ENCODE peak calls at places on chromosomes 1 and 21, in four cellular contexts. A, U, T and K are unnamed samples.

GRCh38 chr21:26127918-26128317 is 42.7 kb downstream of the APP start:
- DNase-seq in A (peak), U (peak), T (no peak), K (peak)

GRCh38 chr1:2961081-2961480 is 60.2 kb upstream of the ACTRT2 start:
- DNase-seq in A (no peak), U (no peak), T (no peak), K (no peak)

GRCh38 chr1:24481098-24481497 is 21.5 kb upstream of the RCAN3 start:
- DNase-seq in A (no peak), U (no peak), T (no peak), K (no peak)

GRCh38 chr1:200468264-200469001 is 58.6 kb upstream of the ZNF281 start:
- DNase-seq in A (peak), U (no peak), T (no peak), K (no peak)

GRCh38 chr1:229717774-229718173 is 91.7 kb downstream of the URB2 start:
- DNase-seq in A (no peak), U (peak), T (no peak), K (no peak)

GRCh38 chr21:42969193-42969600 is 5.2 kb upstream of the PKNOX1 start:
- DNase-seq in A (no peak), U (no peak), T (no peak), K (no peak)

GRCh38 chr1:162177126-162177525 is 107.6 kb downstream of the NOS1AP start:
- DNase-seq in A (no peak), U (no peak), T (no peak), K (peak)

GRCh38 chr1:111372336-111372965 is 55.1 kb downstream of the OVGP1 start:
- DNase-seq in A (no peak), U (no peak), T (no peak), K (no peak)

GRCh38 chr1:178057863-178058576 is 35.9 kb upstream of the RASAL2 start:
- DNase-seq in A (peak), U (peak), T (peak), K (no peak)

GRCh38 chr1:19651141-19651737 is 7.1 kb downstream of the NBL1 start:
- DNase-seq in A (peak), U (peak), T (peak), K (no peak)

GRCh38 chr21:21436012-21436545 is 437.9 kb downstream of the NCAM2 start:
- DNase-seq in A (peak), U (peak), T (no peak), K (peak)

GRCh38 chr21:38075833-38076567 is 159.7 kb upstream of the KCNJ6 start:
- DNase-seq in A (no peak), U (no peak), T (no peak), K (no peak)

GRCh38 chr1:213326666-213327317 is 275.8 kb downstream of the RPS6KC1 start:
- DNase-seq in A (peak), U (peak), T (no peak), K (peak)

GRCh38 chr1:31759266-31760023 is 4.7 kb downstream of the ADGRB2 start:
- DNase-seq in A (peak), U (no peak), T (no peak), K (no peak)
- TF ChIP-seq CTCF in A (peak), U (no peak), T (no peak), K (no peak)

GRCh38 chr1:41434748-41435449 is 49.6 kb downstream of the EDN2 start:
- DNase-seq in A (no peak), U (no peak), T (no peak), K (no peak)

GRCh38 chr1:41431490-41432350 is 52.8 kb downstream of the EDN2 start:
- DNase-seq in A (no peak), U (no peak), T (peak), K (no peak)

GRCh38 chr1:41433501-41433900 is 51.0 kb downstream of the EDN2 start:
- DNase-seq in A (no peak), U (no peak), T (no peak), K (no peak)

GRCh38 chr1:41434306-41434705 is 50.2 kb downstream of the EDN2 start:
- DNase-seq in A (no peak), U (no peak), T (no peak), K (no peak)

GRCh38 chr1:41432481-41433280 is 51.8 kb downstream of the EDN2 start:
- DNase-seq in A (peak), U (peak), T (peak), K (peak)
- TF ChIP-seq CTCF in A (peak), U (peak), T (peak), K (peak)

GRCh38 chr1:215877452-215877951 is 310.4 kb downstream of the KCTD3 start:
- DNase-seq in A (no peak), U (no peak), T (no peak), K (no peak)
- TF ChIP-seq CTCF in A (no peak), U (no peak), T (no peak), K (no peak)

GRCh38 chr1:226762055-226762454 is 23.0 kb upstream of the ITPKB start:
- DNase-seq in A (no peak), U (no peak), T (no peak), K (no peak)

GRCh38 chr1:226761322-226761721 is 22.2 kb upstream of the ITPKB start:
- DNase-seq in A (no peak), U (no peak), T (no peak), K (peak)

GRCh38 chr1:226764533-226764932 is 25.5 kb upstream of the ITPKB start:
- DNase-seq in A (no peak), U (no peak), T (no peak), K (no peak)

GRCh38 chr1:226763741-226764264 is 24.7 kb upstream of the ITPKB start:
- DNase-seq in A (peak), U (peak), T (peak), K (peak)

GRCh38 chr1:226762988-226763740 is 24.1 kb upstream of the ITPKB start:
- DNase-seq in A (no peak), U (no peak), T (no peak), K (no peak)
- TF ChIP-seq CTCF in A (no peak), U (no peak), T (no peak), K (no peak)